ENCODE peak calls at places on chromosome 19, in four cellular contexts. One of them, this sample, is unnamed.

GRCh38 chr19:53945441-53945840 is 17.3 kb upstream of the CACNG8 start:
- DNase-seq in fibroblast of lung: peak; percentile 20
- DNase-seq in testis: no peak
- DNase-seq in GM12865: no peak
- DNase-seq in this sample: no peak

GRCh38 chr19:17536957-17537356 is 18.5 kb upstream of the COLGALT1 start:
- DNase-seq in fibroblast of lung: no peak
- DNase-seq in testis: no peak
- DNase-seq in GM12865: no peak
- DNase-seq in this sample: no peak

GRCh38 chr19:6481541-6482342 is at the start of gene DENND1C:
- DNase-seq in fibroblast of lung: no peak
- DNase-seq in testis: peak; percentile 40
- DNase-seq in GM12865: peak; percentile 87
- DNase-seq in this sample: no peak

GRCh38 chr19:31715249-31715944 is 366.2 kb upstream of the TSHZ3 start:
- DNase-seq in fibroblast of lung: peak; percentile 27
- DNase-seq in testis: no peak
- DNase-seq in GM12865: no peak
- DNase-seq in this sample: no peak

GRCh38 chr19:13839938-13840750 is 36.8 kb upstream of the NANOS3 start:
- DNase-seq in fibroblast of lung: peak; percentile 41
- DNase-seq in testis: no peak
- DNase-seq in GM12865: no peak
- DNase-seq in this sample: peak; percentile 45

GRCh38 chr19:44626067-44626624 is 12.8 kb downstream of the IGSF23 start:
- DNase-seq in fibroblast of lung: peak; percentile 98
- DNase-seq in testis: no peak
- DNase-seq in GM12865: no peak
- DNase-seq in this sample: peak; percentile 94

GRCh38 chr19:56309511-56310185 is 5.0 kb downstream of the ZSCAN5A start:
- DNase-seq in fibroblast of lung: peak; percentile 8
- DNase-seq in testis: peak; percentile 50
- DNase-seq in GM12865: peak; percentile 78
- DNase-seq in this sample: peak; percentile 9

GRCh38 chr19:10692673-10693264 is 8.5 kb upstream of the QTRT1 start:
- DNase-seq in fibroblast of lung: no peak
- DNase-seq in testis: no peak
- DNase-seq in GM12865: no peak
- DNase-seq in this sample: no peak

GRCh38 chr19:45693168-45693788 is 812 bp downstream of the QPCTL start:
- DNase-seq in fibroblast of lung: peak; percentile 50
- DNase-seq in testis: peak; percentile 88
- DNase-seq in GM12865: peak; percentile 82
- DNase-seq in this sample: peak; percentile 63

GRCh38 chr19:11420429-11420893 is 1.3 kb upstream of the RGL3 start:
- DNase-seq in fibroblast of lung: no peak
- DNase-seq in testis: no peak
- DNase-seq in GM12865: no peak
- DNase-seq in this sample: no peak

GRCh38 chr19:5303208-5303607 is 37.4 kb downstream of the PTPRS start:
- DNase-seq in fibroblast of lung: no peak
- DNase-seq in testis: no peak
- DNase-seq in GM12865: no peak
- DNase-seq in this sample: no peak

GRCh38 chr19:29680447-29680846 is 15.2 kb downstream of the PLEKHF1 start:
- DNase-seq in fibroblast of lung: no peak
- DNase-seq in testis: no peak
- DNase-seq in GM12865: peak; percentile 91
- DNase-seq in this sample: no peak

DNA sequence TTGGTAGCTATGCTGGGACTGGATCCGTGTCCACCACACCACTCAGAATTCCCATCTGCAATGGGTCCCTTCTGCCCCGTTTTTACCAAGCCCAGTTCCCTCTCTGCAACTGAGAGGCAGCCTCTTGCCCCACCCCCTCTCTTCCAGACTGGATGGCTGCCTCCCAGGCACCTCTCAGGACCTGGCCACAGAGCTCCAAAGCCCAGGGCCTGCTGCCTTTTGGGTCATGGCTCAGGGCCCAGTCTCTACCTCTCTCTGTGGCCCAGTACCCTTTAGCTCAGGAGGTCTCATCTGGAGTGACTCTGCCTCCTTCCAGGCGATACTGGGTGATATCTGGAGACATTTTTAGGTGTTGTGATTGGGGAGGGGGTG is 10.3 kb upstream of the ZBTB7A start:
- DNase-seq in fibroblast of lung: no peak
- DNase-seq in testis: no peak
- DNase-seq in GM12865: no peak
- DNase-seq in this sample: no peak
- TF ChIP-seq CTCF in fibroblast of lung: no peak
- TF ChIP-seq CTCF in testis: no peak
- TF ChIP-seq CTCF in GM12865: no peak
- TF ChIP-seq CTCF in this sample: no peak

DNA sequence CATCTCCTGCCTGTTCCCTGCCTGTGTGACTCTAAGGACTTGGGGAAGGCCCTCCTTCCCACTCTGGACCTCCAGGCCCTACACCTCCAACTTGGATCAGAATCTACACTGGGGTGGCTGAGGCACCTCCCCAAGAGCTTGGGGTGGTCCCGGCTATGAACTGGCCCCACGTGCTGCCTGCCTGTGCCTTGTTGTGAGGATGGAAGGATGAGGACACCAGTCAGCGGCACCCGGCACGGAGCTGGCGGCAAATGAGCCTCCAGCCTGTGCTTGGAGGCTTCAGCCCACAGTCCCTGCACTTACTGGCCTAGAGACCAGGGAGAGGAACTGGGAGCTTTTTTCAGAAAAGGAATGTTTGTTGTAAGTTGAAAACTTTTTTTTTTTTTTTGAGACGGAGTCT is 8.5 kb downstream of the AKAP8 start:
- DNase-seq in fibroblast of lung: no peak
- DNase-seq in testis: no peak
- DNase-seq in GM12865: no peak
- DNase-seq in this sample: no peak
- H3K4me3 ChIP-seq in fibroblast of lung: no peak overlapping the region
- H3K4me3 ChIP-seq in testis: no peak overlapping the region
- H3K4me3 ChIP-seq in GM12865: no peak overlapping the region
- H3K4me3 ChIP-seq in this sample: no peak overlapping the region

GRCh38 chr19:46785980-46786235 is 2.5 kb downstream of the SLC1A5 start:
- DNase-seq in fibroblast of lung: no peak
- DNase-seq in testis: no peak
- DNase-seq in GM12865: no peak
- DNase-seq in this sample: no peak
- TF ChIP-seq CTCF in fibroblast of lung: no peak
- TF ChIP-seq CTCF in testis: no peak
- TF ChIP-seq CTCF in GM12865: no peak
- TF ChIP-seq CTCF in this sample: no peak

DNA sequence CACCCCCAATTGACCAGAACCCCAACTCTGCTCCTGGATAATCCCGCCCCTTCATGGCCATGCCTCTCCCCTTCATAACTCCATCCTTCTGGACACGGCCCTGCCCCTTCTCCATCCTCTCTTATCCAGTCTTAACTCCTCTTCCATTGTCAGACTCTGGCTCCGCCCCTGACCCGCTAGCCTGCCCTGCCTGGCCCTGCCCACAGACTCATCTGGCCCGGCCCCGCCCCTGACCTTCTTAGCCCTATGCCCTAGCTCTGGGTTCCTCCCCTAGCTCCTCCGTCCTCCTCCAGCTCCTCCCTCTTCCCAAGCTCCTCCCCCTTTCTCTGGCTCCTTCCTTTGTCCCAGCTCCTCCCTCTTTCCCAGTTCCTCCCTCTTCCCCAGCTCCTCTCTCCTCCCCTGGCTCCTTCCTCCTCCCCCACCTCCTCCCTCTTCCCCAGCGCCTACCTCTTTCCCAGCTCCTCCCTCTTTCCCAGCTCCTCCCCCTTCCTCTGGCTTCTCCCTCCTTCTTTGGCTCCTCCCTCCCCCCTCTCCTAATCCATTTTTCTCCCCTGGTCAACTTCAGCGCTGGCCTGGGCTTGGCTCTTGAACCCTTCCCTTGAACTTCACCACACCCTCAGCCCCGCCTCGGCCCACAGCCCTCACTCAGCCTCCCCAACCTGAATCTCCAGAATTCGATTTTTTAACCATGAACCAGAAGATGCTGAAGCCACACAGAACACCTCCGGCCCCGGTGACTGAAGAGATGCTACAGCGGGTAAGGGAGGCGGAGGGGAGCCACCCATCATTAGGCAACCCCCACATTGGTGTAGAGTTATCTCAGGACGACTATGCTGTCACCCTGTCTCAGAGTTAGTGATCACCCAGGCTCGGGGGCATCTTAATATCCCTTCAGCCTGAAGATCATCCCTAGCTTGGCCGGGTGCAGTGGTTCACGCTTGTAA is 9.2 kb upstream of the ZNF358 start:
- DNase-seq in fibroblast of lung: peak; percentile 75
- DNase-seq in testis: peak; percentile 63
- DNase-seq in GM12865: peak; percentile 68
- DNase-seq in this sample: peak; percentile 65
- H3K4me3 ChIP-seq in fibroblast of lung: no peak overlapping the region
- H3K4me3 ChIP-seq in testis: no peak overlapping the region
- H3K4me3 ChIP-seq in GM12865: no peak overlapping the region
- H3K4me3 ChIP-seq in this sample: no peak overlapping the region

GRCh38 chr19:47316513-47316912 is 6.9 kb downstream of the C5AR1 start:
- DNase-seq in fibroblast of lung: no peak
- DNase-seq in testis: no peak
- DNase-seq in GM12865: no peak
- DNase-seq in this sample: no peak
- TF ChIP-seq CTCF in fibroblast of lung: no peak
- TF ChIP-seq CTCF in testis: no peak
- TF ChIP-seq CTCF in GM12865: no peak
- TF ChIP-seq CTCF in this sample: no peak

This sample was measured in astrocyte of the spinal cord.